ENCODE peak calls at places on chromosomes 11 and 22, in four cellular contexts. C, P, R and L are unnamed samples.

GRCh38 chr11:45424781-45425180 is 138.6 kb upstream of the SYT13 start:
- DNase-seq in C (no peak), P (no peak), R (no peak), L (no peak)

GRCh38 chr11:116312560-116313340 is 460.0 kb downstream of the BUD13 start:
- DNase-seq in C (no peak), P (no peak), R (no peak), L (peak)

GRCh38 chr11:93662177-93662575 is 694 bp downstream of the CEP295 start:
- DNase-seq in C (peak), P (no peak), R (no peak), L (no peak)

GRCh38 chr11:130763087-130763980 is 152.9 kb downstream of the SNX19 start:
- DNase-seq in C (no peak), P (no peak), R (no peak), L (no peak)

GRCh38 chr22:41369089-41369745 is 12.5 kb upstream of the TEF start:
- DNase-seq in C (no peak), P (no peak), R (no peak), L (peak)

GRCh38 chr11:19013181-19013857 is 47.2 kb downstream of the MRGPRX2 start:
- DNase-seq in C (no peak), P (no peak), R (no peak), L (no peak)

GRCh38 chr11:42311944-42312343 is 852.5 kb upstream of the LRRC4C start:
- DNase-seq in C (no peak), P (no peak), R (no peak), L (no peak)

GRCh38 chr11:97516688-97517087 is 1126.9 kb downstream of the JRKL start:
- DNase-seq in C (no peak), P (no peak), R (no peak), L (no peak)

GRCh38 chr11:94664336-94664735 is 97.2 kb downstream of the PIWIL4 start:
- DNase-seq in C (no peak), P (no peak), R (no peak), L (no peak)

GRCh38 chr22:39097098-39098020 is at the start of gene APOBEC3H:
- DNase-seq in C (no peak), P (no peak), R (no peak), L (peak)

GRCh38 chr11:119023741-119024140 is 5.2 kb downstream of the TRAPPC4 start:
- DNase-seq in C (no peak), P (no peak), R (no peak), L (no peak)

GRCh38 chr11:113533425-113533698 is 58.2 kb upstream of the DRD2 start:
- DNase-seq in C (no peak), P (no peak), R (no peak), L (no peak)

GRCh38 chr22:49016909-49017768 is 810.5 kb downstream of the BRD1 start:
- DNase-seq in C (no peak), P (no peak), R (no peak), L (no peak)

GRCh38 chr11:32164836-32165235 is 74.0 kb downstream of the RCN1 start:
- DNase-seq in C (no peak), P (no peak), R (no peak), L (no peak)

DNA sequence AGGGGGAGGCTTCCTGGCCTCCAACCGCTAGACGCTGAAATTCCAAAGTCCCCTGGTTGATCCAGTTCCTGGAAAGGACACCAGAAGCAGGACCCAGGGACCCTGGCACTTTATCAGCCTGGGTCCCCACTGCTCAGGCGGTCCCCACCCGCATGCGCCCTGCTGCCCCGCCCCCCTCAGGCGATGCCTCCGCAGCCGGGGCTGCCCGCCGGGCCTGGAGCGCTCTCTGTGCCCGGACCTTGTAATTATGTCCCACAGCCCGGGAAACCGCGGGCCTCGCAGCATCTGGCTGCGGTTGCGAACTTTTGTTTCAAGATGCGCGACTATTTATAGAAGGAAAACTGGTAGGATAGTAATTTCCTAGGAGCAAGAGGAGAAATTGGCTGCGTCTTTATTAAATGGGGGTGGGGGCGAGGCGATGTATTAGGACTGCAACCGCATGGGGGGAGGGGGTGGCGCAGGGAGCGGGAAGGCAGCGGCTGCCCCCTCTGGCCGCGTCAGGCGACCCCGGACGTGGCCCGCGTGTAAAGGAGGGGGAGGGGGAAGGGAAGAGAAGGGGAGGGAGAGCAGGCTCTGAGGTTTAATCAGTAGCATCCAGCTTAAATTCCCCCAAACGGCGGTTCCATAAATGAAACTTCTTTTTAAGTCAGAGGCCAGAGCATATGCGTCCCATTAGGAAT is 6.1 kb downstream of the WNT7B start:
- DNase-seq in C (no peak), P (no peak), R (no peak), L (no peak)
- H3K4me3 ChIP-seq in C (no peak), P (no peak), R (no peak), L (no peak)

DNA sequence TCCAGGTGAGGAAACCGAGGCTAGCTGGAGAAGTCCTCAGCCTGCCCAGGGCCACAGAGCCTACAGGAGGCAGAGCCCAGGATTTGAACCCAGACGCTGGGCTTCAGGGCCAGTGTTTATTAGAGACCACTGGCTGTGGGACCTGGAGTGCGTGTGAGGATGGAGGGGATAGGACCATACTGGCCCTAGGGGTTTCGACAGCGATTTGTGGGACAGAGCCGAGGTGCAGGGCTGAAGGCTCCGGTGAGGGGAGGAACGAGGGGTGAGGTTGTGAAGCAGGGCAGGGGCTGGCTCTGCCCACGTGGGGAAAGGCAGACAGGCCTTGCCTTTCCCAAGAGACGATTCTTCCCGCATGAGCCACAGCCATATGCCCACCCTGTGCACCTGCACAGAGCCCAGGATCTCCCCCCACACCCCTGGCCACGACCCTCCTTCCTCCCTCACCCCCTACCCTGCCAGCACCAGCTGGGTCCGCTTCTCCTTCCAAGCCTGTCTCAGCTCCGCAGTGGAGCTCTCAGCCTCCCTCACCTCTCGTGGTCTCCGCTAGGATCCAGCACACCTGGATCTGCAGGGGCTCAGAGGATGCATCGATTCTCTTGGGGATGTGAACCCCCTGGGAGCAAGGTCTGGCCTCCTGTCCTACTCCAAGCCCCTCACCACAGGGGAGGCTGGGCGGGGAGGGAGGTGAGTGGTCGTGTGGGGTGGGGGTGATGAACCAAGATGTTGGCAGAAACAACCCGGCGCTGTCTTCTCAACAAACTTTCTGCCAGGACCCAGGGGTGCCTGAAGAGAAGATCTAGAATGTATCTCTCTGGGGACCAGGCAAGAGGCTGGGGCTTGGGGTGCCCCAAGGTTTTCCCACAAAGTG is 58.4 kb downstream of the RTL6 start:
- DNase-seq in C (no peak), P (no peak), R (no peak), L (no peak)
- H3K4me3 ChIP-seq in C (no peak), P (no peak), R (no peak), L (no peak)

DNA sequence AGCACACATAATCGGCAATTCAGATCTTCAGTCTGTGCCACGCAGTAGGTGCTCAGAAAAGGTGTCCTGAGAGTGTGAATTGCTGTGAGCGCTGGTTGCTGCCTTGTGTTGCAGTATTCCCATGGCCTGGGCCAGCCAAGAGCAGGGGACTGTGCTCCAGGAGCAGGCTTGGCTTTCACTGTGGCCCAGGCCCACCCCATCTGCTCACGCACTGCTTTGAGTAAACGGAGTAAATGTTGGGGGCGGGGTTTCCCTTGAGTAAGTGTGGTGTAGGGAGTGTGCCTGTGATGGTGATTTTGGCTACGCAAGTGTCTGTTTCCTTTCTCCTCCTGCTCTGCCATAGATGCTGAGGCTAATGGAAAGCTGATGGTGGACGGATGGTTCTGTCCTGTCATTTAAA is 2.3 kb downstream of the CTTN start:
- DNase-seq in C (no peak), P (no peak), R (no peak), L (no peak)
- H3K4me3 ChIP-seq in C (no peak), P (no peak), R (no peak), L (no peak)

DNA sequence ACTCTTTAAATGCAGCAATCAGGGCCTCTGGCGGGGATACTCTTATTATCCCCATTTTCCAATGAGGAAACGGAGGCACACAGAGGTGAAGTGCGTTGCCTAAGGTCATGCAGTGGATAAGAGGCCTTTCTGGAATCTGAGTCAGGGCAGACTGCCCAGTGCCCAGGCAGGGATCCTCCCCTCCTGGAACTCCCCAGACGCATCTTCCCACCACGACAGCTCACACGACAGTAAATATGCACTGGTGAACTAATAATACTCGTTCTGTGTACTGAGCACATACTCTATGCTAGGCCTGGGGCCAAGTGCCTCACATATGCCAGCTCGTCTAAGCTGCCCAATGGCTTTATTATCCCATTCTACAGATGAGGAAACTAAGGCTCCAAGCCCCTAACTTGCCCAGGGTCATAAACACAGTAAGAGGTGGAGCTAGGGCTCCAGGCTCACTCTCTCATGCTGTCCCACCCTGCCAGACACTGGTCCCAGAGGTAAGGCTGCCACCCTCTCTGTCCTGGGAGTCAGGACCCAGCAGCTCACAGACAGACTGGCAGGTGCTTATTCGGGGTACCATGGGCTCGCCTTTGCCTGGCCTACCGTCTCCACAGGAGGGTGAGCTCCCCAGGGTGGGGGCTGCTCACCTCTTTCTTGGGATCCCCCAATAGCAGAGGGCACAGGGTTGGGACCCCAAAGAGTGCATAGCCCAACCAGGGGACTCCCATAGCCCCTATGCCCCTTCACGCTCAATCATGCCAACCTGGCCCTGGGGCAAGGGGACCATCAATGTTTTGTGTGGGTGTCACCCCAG is 2.3 kb downstream of the IL2RB start:
- DNase-seq in C (no peak), P (no peak), R (no peak), L (no peak)
- H3K4me3 ChIP-seq in C (no peak), P (no peak), R (peak), L (no peak)

DNA sequence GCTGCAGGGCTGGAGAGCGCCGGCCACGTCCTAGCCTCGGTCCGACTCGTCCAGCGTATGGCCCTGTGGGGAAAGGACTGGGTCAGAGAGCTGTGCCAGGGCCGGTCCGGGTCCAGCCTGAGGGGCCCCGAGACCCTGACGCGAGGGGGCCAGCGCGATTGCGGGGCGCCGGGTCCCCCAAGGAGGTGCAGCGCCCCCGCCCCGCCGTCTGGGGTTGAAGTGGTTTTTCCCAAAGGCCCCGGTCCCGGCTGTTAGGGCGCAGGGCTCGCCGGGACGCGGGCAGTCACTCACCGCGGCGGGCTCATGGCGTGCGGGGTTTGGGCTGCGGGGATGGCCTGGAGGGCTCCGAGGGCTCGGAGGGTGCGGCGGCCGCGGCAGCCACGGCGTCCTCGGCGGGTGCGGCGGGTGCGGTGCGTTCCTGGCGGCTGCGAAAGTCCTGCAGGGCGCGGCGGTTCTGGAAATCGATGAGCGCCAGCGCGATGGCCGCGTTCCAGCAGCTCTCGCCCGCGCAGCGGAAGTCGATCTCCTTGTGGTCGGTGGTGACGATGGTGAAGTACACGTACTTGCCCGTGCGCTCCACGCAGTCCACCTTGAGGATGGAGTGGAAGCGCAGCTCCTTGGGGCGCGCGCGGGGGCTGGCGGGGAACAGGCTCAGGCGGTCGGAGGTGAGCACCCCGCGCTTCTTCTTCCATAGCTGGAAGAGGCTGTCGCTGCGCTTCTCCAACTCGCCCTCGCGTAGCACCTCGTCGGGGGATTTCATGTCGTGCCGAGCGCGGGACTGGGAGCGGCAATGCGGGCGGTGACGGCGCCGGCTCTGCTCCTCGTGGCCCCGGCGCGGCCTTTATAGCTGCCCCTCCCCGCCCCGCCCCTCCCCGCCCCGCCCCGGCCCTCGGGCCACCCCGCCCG is at the start of gene PHLDA2:
- DNase-seq in C (no peak), P (peak), R (peak), L (peak)
- H3K4me3 ChIP-seq in C (no peak), P (peak), R (peak), L (peak)

DNA sequence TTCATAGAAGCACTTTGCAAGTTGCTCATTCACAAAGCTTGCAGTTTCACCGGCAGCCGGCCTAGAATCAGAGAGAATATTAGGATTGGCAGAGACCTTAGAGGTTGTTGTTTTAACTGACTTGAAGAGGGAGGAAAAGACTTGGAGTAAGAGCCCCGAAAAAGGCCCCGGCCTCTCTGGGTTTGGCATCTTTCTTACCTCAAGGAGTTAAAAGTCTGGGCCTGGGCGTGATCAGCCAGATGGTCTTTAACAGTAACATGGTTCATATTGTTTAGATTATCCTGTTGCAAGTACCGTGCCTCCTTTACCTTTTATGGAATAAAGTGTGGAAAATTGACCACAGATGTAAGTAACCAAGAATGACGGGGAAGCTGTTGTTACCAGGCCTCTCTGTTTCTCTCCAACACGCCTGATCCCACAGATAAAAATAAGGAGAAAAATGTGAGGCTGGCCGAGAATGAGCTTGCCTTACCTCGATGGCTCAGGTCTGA is 56.2 kb downstream of the PARVA start:
- DNase-seq in C (no peak), P (no peak), R (no peak), L (no peak)
- H3K4me3 ChIP-seq in C (no peak), P (no peak), R (no peak), L (no peak)